ENCODE peak calls at places on chromosomes 5 and 9, in nine cellular contexts. T is stomach, Q is tibial nerve, N is A549, V is esophagus muscularis mucosa, K is transverse colon, J is suprapubic skin, F is H1, D is sigmoid colon. E is an unnamed sample.

GRCh38 chr5:16964821-16965220 is 28.7 kb upstream of the MYO10 start:
- DNase-seq in T (no peak), Q (no peak), N (no peak), V (no peak), K (no peak), J (no peak), F (no peak), D (no peak), E (no peak)

GRCh38 chr5:140251527-140251973 is 51.4 kb downstream of the PFDN1 start:
- DNase-seq in T (no peak), Q (no peak), N (peak), V (no peak), K (no peak), J (no peak), F (no peak), D (no peak), E (no peak)

GRCh38 chr5:169168288-169168687 is 132.7 kb downstream of the SLIT3 start:
- DNase-seq in T (no peak), Q (no peak), N (no peak), V (no peak), K (no peak), J (no peak), F (no peak), D (no peak), E (no peak)

GRCh38 chr5:142512041-142512679 is 173.7 kb downstream of the FGF1 start:
- DNase-seq in T (no peak), Q (peak), N (no peak), V (no peak), K (no peak), J (no peak), F (no peak), D (no peak), E (no peak)

GRCh38 chr5:115325291-115326019 is 29.0 kb upstream of the CCDC112 start:
- DNase-seq in T (no peak), Q (no peak), N (no peak), V (no peak), K (no peak), J (no peak), F (no peak), D (no peak), E (no peak)

GRCh38 chr5:65830856-65831255 is 95.5 kb upstream of the ERBIN start:
- DNase-seq in T (no peak), Q (no peak), N (no peak), V (no peak), K (no peak), J (no peak), F (no peak), D (no peak), E (no peak)

GRCh38 chr9:134518004-134518606 is 123.5 kb upstream of the COL5A1 start:
- DNase-seq in T (peak), Q (no peak), N (no peak), V (no peak), K (no peak), J (peak), F (no peak), D (no peak), E (peak)

GRCh38 chr9:132026932-132027585 is 52.6 kb downstream of the MED27 start:
- DNase-seq in T (no peak), Q (no peak), N (peak), V (no peak), K (no peak), J (no peak), F (peak), D (no peak), E (no peak)

GRCh38 chr9:68749579-68750159 is 44.6 kb downstream of the PIP5K1B start:
- DNase-seq in T (no peak), Q (no peak), N (no peak), V (no peak), K (no peak), J (no peak), F (no peak), D (no peak), E (no peak)

GRCh38 chr5:132202711-132203463 is 24.8 kb downstream of the P4HA2 start:
- DNase-seq in T (no peak), Q (no peak), N (no peak), V (no peak), K (no peak), J (peak), F (no peak), D (no peak), E (no peak)

GRCh38 chr5:65483474-65484346 is 2.0 kb upstream of the ADAMTS6 start:
- DNase-seq in T (no peak), Q (no peak), N (no peak), V (no peak), K (no peak), J (no peak), F (no peak), D (no peak), E (no peak)

GRCh38 chr5:14109041-14109747 is 33.9 kb upstream of the TRIO start:
- DNase-seq in T (peak), Q (no peak), N (no peak), V (no peak), K (peak), J (no peak), F (no peak), D (no peak), E (no peak)

GRCh38 chr9:110016340-110016739 is 191.6 kb downstream of the C9orf152 start:
- DNase-seq in T (no peak), Q (no peak), N (no peak), V (no peak), K (no peak), J (no peak), F (no peak), D (no peak), E (no peak)

GRCh38 chr9:29830815-29831214 is 2257.5 kb upstream of the C9orf72 start:
- DNase-seq in T (no peak), Q (no peak), N (peak), V (no peak), K (peak), J (no peak), F (no peak), D (no peak), E (no peak)

GRCh38 chr5:134135091-134135655 is 20.7 kb downstream of the TCF7 start:
- DNase-seq in T (no peak), Q (no peak), N (no peak), V (no peak), K (peak), J (peak), F (no peak), D (peak), E (peak)

GRCh38 chr9:4339783-4340335 is 40.0 kb upstream of the GLIS3 start:
- DNase-seq in T (no peak), Q (no peak), N (peak), V (no peak), K (no peak), J (no peak), F (no peak), D (no peak), E (no peak)

GRCh38 chr5:105754056-105754455 is 1916.7 kb downstream of the EFNA5 start:
- DNase-seq in T (no peak), Q (no peak), N (no peak), V (no peak), K (no peak), J (no peak), F (no peak), D (no peak), E (no peak)

GRCh38 chr5:59583810-59584562 is 309.5 kb downstream of the PDE4D start:
- DNase-seq in T (no peak), Q (no peak), N (no peak), V (no peak), K (peak), J (no peak), F (no peak), D (peak), E (no peak)

GRCh38 chr5:134053840-134054338 is 49.1 kb upstream of the VDAC1 start:
- DNase-seq in T (no peak), Q (no peak), N (no peak), V (no peak), K (peak), J (no peak), F (no peak), D (no peak), E (no peak)

DNA sequence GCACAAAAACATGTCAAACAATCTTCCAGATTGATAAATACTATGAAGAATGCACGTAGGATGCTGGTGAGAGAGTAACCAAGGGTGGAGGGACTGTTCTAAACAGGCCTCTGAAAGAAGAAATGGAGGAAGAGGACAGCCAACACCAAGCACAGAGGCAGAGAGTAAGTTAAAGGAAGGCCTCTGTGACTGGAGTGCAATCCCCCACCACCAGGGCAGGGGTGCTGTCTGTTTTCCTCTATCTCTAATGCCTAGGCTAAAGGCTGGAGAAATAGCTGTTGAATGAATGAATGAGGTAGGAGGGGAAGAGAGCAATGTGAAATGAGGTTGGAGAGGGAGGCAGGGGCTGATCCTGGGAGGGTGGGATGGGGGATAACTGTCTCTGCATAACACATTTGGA is 88.9 kb downstream of the ANKRD55 start:
- DNase-seq in T (no peak), Q (no peak), N (no peak), V (no peak), K (no peak), J (no peak), F (no peak), D (no peak), E (no peak)
- TF ChIP-seq CTCF in T (no peak), Q (no peak), N (no peak), V (no peak), K (no peak), J (no peak), F (peak), D (no peak), E (no peak)

DNA sequence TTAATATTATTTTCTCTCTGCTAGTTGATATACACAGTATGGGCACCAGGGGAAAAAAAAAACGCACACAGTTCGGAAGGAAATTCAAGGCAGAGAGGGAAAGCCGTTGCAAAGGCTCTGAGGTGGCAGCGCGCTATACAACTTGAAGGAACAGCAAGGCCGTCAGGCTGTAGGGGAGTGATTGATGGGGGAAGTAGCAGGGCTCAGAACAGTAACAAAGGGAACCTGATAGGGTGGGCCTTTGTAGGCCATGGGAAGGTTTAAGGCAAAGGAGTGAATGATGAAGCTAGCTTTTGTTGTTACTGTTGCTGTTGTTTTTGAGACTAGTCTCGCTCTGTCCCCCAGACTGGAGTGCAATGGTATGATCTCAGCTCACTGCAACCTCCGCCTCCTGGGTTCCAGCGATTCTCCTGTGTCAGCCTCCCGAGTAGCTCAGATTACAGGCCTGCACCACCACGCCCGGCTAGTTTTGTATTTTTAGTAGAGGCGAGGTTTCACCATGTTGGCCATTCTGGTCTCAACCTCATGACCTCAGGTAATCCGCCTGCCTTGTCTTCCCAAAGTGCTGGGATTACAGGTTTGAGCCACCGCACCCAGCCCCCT is 27.0 kb downstream of the AQP7 start:
- DNase-seq in T (no peak), Q (no peak), N (no peak), V (no peak), K (no peak), J (peak), F (peak), D (no peak), E (no peak)
- TF ChIP-seq EP300 in T (no peak), Q (no peak), N (no peak), V (no peak), K (no peak), J (no peak), F (no peak), D (no peak), E (no peak)

DNA sequence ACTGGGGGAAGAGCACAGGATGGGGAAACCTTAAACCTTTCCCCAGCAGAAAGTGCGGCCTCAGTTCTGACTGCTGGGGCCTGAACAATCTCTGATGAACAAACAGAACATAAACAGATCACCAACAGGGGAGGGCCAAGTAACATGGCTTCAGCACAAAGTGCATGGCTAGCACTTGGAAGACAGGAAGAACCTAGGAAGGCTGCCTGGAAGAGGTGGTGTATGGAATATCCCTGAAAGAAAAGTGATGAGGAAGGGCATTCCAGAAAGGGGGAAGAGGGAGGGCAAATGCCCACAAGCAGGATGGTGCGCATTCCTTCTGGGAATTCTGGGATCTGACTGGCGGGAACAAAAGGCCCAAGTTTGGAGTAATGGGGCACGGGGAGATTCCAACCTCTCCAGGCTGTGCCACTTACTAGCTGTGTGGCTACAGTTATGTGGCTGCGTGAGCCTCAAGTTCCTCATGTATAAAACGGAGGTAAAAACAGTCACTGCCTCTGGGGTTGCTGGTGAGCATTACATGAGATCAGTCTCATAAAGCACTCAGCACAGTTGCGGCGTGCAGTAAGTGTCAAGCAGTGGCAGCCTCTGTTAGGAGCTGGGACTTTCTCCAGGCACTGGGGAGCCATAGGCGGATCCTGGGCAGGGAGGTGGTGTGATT is 1.6 kb downstream of the PDGFRB start:
- DNase-seq in T (no peak), Q (no peak), N (no peak), V (no peak), K (no peak), J (no peak), F (peak), D (no peak), E (no peak)
- H3K4me3 ChIP-seq in T (peak), Q (peak), N (no peak), V (peak), K (peak), J (peak), F (no peak), D (peak), E (peak)

GRCh38 chr9:34154052-34154451 is 24.8 kb upstream of the UBAP1 start:
- DNase-seq in T (no peak), Q (no peak), N (no peak), V (no peak), K (no peak), J (no peak), F (no peak), D (peak), E (no peak)

GRCh38 chr9:34157308-34157707 is 21.5 kb upstream of the UBAP1 start:
- DNase-seq in T (no peak), Q (no peak), N (no peak), V (no peak), K (no peak), J (no peak), F (no peak), D (no peak), E (no peak)

GRCh38 chr9:34163439-34163838 is 15.4 kb upstream of the UBAP1 start:
- DNase-seq in T (no peak), Q (no peak), N (peak), V (no peak), K (no peak), J (no peak), F (no peak), D (no peak), E (no peak)

GRCh38 chr9:34158362-34158869 is 20.4 kb upstream of the UBAP1 start:
- DNase-seq in T (no peak), Q (no peak), N (peak), V (no peak), K (peak), J (no peak), F (no peak), D (no peak), E (no peak)

DNA sequence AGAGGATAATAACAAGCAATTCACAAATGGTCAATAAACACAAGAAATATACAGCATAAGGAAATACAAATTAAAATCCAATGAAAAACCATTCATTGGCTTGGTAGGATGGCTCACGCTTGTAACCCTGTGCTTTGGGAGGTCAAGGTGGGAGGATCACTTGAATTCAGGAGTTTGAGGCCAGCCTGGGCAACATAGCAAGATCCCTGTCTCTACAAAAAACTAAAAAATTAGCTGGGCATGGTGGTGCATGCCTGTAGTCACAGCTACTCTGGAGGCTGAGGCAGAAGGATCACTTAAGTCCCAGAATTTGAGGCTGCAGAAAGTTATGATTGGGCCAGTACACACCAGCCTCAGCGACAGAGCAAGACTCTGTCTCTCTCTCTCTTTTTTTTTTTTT is 20.9 kb upstream of the UBAP1 start:
- DNase-seq in T (no peak), Q (no peak), N (no peak), V (no peak), K (no peak), J (no peak), F (no peak), D (no peak), E (no peak)
- TF ChIP-seq CTCF in T (no peak), Q (no peak), N (no peak), V (no peak), K (no peak), J (no peak), F (no peak), D (no peak), E (no peak)

DNA sequence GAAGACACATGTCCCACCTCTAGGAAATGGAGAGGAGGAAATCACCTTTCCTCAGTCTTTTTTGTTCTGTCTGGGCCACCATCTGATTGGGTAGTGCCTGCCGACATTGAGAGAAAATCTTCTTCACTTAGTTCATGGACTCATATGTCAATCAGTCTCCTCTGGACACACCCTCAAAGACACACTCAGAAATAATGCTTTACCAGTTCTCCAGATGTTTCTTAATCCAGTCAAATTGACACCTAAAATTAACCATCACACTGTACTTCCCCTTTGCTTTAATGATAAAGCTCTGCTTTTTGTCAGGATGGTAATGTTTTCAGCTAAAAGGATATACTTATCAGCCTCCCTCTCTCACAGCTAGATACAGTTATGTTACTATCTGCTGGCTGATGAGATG is 267.3 kb downstream of the CD180 start:
- DNase-seq in T (no peak), Q (no peak), N (no peak), V (no peak), K (no peak), J (no peak), F (no peak), D (no peak), E (no peak)
- TF ChIP-seq EP300 in T (no peak), Q (no peak), N (no peak), V (no peak), K (no peak), J (no peak), F (no peak), D (no peak), E (no peak)

DNA sequence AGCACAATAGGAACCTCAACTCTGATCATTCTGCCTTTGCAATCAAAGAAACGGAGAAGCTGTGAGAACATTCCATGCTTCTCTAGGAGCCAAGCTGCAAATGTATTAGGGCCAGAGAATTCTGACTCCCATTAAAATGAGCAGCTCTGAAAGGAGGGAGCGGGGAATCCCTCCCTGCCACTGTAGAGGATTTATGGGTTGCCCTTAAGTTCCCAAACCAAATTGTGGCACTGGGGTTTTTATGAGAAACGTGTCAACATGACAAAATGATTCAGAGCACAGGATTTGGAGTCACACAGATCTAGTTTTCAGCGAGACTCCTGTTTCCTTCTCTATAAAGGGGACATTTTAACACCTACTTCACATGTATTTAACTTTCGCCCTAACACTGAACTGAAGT is 1.8 kb downstream of the IL6ST start:
- DNase-seq in T (no peak), Q (no peak), N (no peak), V (no peak), K (no peak), J (no peak), F (no peak), D (no peak), E (no peak)
- H3K4me3 ChIP-seq in T (peak), Q (peak), N (peak), V (peak), K (peak), J (peak), F (peak), D (peak), E (peak)

GRCh38 chr5:72290356-72291133 is 29.5 kb downstream of the MRPS27 start:
- DNase-seq in T (no peak), Q (no peak), N (no peak), V (no peak), K (no peak), J (no peak), F (no peak), D (no peak), E (no peak)
- TF ChIP-seq CTCF in T (no peak), Q (no peak), N (no peak), V (no peak), K (no peak), J (no peak), F (no peak), D (no peak), E (no peak)

GRCh38 chr5:156589859-156590216 is 260.3 kb upstream of the PPP1R2B start:
- DNase-seq in T (no peak), Q (no peak), N (no peak), V (no peak), K (no peak), J (no peak), F (no peak), D (no peak), E (no peak)
- TF ChIP-seq EP300 in T (no peak), Q (no peak), N (no peak), V (no peak), K (no peak), J (no peak), F (no peak), D (no peak), E (no peak)

E was measured in upper lobe of left lung.